ENCODE peak calls at places on chromosome 3, in four cellular contexts. K is lower leg skin; A is activated gamma-delta T cell treated with anti-CD3 and anti-CD28 coated beads, Interleukin-2, amount 50 U/mL, for 16 hours; X is SK-N-SH. R is an unnamed sample.

GRCh38 chr3:377158-377561 is 180.6 kb downstream of the CHL1 start:
- DNase-seq in K (no peak), A (no peak), X (peak), R (no peak)

GRCh38 chr3:109257269-109257668 is 59.0 kb downstream of the DPPA2 start:
- DNase-seq in K (no peak), A (no peak), X (no peak), R (no peak)

GRCh38 chr3:61574854-61575253 is 13.5 kb downstream of the PTPRG start:
- DNase-seq in K (no peak), A (no peak), X (no peak), R (peak)

GRCh38 chr3:85508659-85509058 is 549.9 kb downstream of the CADM2 start:
- DNase-seq in K (no peak), A (no peak), X (no peak), R (no peak)

GRCh38 chr3:156455839-156456238 is 99.1 kb downstream of the SSR3 start:
- DNase-seq in K (no peak), A (no peak), X (no peak), R (no peak)

GRCh38 chr3:14158370-14158769 is 20.0 kb downstream of the XPC start:
- DNase-seq in K (no peak), A (no peak), X (no peak), R (no peak)

GRCh38 chr3:101189786-101190185 is 130.6 kb downstream of the IMPG2 start:
- DNase-seq in K (no peak), A (no peak), X (no peak), R (no peak)

GRCh38 chr3:3634326-3634725 is 164.9 kb upstream of the LRRN1 start:
- DNase-seq in K (no peak), A (no peak), X (no peak), R (no peak)

GRCh38 chr3:25294406-25294805 is 133.7 kb upstream of the RARB start:
- DNase-seq in K (no peak), A (no peak), X (no peak), R (no peak)

GRCh38 chr3:15982667-15983145 is 184.9 kb upstream of the ANKRD28 start:
- DNase-seq in K (no peak), A (no peak), X (peak), R (peak)

GRCh38 chr3:42753757-42754156 is 19.3 kb downstream of the CCDC13 start:
- DNase-seq in K (peak), A (no peak), X (no peak), R (no peak)

GRCh38 chr3:78645628-78646310 is 1122.0 kb downstream of the ROBO1 start:
- DNase-seq in K (no peak), A (no peak), X (peak), R (peak)

GRCh38 chr3:11434697-11435096 is 162.5 kb downstream of the ATG7 start:
- DNase-seq in K (no peak), A (no peak), X (no peak), R (no peak)